ENCODE peak calls at places on chromosomes 1 and 21, in seven cellular contexts. Y, A, E, T, P, W and V are unnamed samples.

GRCh38 chr1:25568834-25569598 is 25.6 kb downstream of the LDLRAP1 start:
- DNase-seq in E (no peak), A (no peak), W (no peak), P (no peak), T (no peak), Y (no peak), V (no peak)

GRCh38 chr1:229022595-229023350 is 248.1 kb upstream of the RAB4A start:
- DNase-seq in A (no peak), P (no peak), Y (no peak), W (no peak), E (no peak), T (no peak), V (no peak)

GRCh38 chr1:16719571-16720402 is 20.5 kb upstream of the RNU1-4 start:
- DNase-seq in P (no peak), A (no peak), W (no peak), E (no peak), Y (peak; percentile 32), T (peak; percentile 12), V (no peak)

GRCh38 chr1:235253219-235253640 is 74.7 kb downstream of the ARID4B start:
- DNase-seq in E (peak; percentile 68), T (peak; percentile 60), A (peak; percentile 37), P (peak; percentile 64), W (no peak), Y (peak; percentile 65), V (peak; percentile 32)

GRCh38 chr1:192937128-192937527 is 122.0 kb downstream of the UCHL5 start:
- DNase-seq in T (no peak), A (no peak), P (no peak), Y (no peak), W (no peak), E (no peak), V (no peak)

GRCh38 chr1:178417858-178418257 is 78.9 kb downstream of the CLEC20A start:
- DNase-seq in P (no peak), T (no peak), E (no peak), W (no peak), Y (no peak), A (no peak), V (no peak)

GRCh38 chr1:98732985-98733781 is 71.7 kb downstream of the SNX7 start:
- DNase-seq in P (no peak), A (no peak), W (no peak), Y (no peak), T (no peak), E (no peak), V (no peak)

GRCh38 chr1:70978623-70979022 is 69.0 kb downstream of the PTGER3 start:
- DNase-seq in E (no peak), T (no peak), P (no peak), Y (no peak), W (no peak), A (no peak), V (no peak)

GRCh38 chr1:174902531-174903099 is 97.1 kb upstream of the CACYBP start:
- DNase-seq in P (no peak), T (no peak), W (no peak), A (no peak), E (peak; percentile 78), Y (no peak), V (no peak)

GRCh38 chr1:55741516-55741915 is 526.4 kb upstream of the USP24 start:
- DNase-seq in P (no peak), W (no peak), A (no peak), E (no peak), Y (no peak), T (no peak), V (no peak)

GRCh38 chr1:225654688-225655508 is 2.0 kb upstream of the ENAH start:
- DNase-seq in Y (no peak), P (no peak), A (no peak), W (no peak), E (no peak), T (no peak), V (no peak)

DNA sequence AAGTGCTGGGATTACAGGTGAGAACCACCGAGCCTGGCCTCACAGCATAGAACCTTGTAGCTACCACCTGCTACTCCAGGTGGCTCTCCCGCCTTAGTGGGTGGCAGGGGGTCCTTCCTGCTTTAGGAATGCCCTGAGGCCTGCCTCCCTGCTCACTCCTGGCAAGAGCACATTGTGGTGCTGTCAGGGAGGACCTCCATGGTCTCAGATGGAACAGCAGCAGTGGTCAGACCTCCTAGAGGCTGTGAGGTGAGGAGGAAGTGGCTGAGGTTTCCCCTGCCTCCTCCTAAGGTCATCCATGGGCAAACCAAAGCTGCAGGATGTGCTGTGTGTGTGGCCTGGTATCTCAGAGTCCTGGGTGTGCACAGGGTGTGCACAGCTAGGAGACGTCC is 6.7 kb downstream of the SOX13 start:
- DNase-seq in Y (no peak), T (no peak), A (no peak), P (no peak), E (no peak), W (no peak), V (no peak)
- H3K4me3 ChIP-seq in Y (no peak overlapping the region), T (no peak overlapping the region), A (no peak overlapping the region), P (no peak overlapping the region), E (no peak overlapping the region), W (no peak overlapping the region), V (no peak overlapping the region)

DNA sequence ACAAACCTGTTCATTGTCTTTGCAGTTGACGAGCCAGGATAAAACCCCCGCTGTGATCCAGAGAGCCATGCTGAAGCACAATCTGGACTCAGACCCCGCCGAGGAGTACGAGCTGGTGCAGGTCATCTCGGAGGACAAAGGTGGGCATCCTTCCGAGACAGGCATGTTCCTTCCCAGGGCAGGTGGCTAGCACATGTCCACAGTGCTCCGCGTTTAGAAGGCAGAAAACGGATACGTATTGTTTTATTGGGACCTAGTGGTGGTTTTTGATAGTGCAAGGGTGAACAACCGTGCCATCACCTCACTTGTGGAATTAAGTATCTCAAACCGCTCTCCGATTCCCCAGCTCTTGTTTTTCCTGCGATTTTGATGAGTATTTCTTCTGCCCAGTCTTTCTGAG is 115.3 kb downstream of the COLGALT2 start:
- DNase-seq in W (no peak), T (no peak), Y (no peak), P (no peak), E (no peak), A (no peak), V (no peak)
- TF ChIP-seq CTCF in W (no peak), T (no peak), Y (no peak), P (no peak), E (no peak), A (no peak), V (no peak)

GRCh38 chr21:41863439-41863740 is 15.8 kb downstream of the PRDM15 start:
- DNase-seq in W (no peak), T (no peak), E (no peak), P (no peak), Y (no peak), A (no peak), V (no peak)
- H3K4me3 ChIP-seq in W (no peak overlapping the region), T (no peak overlapping the region), E (no peak overlapping the region), P (no peak overlapping the region), Y (no peak overlapping the region), A (no peak overlapping the region), V (no peak overlapping the region)

GRCh38 chr1:200556005-200556404 is 64.5 kb downstream of the KIF14 start:
- DNase-seq in E (no peak), A (no peak), T (no peak), P (no peak), W (no peak), Y (no peak), V (no peak)
- TF ChIP-seq CTCF in E (no peak), A (no peak), T (no peak), P (no peak), W (no peak), Y (no peak), V (no peak)

GRCh38 chr21:42781150-42781980 is 98.0 kb downstream of the WDR4 start:
- DNase-seq in A (no peak), P (peak; percentile 37), T (peak; percentile 36), W (no peak), Y (no peak), E (peak; percentile 27), V (no peak)
- H3K4me3 ChIP-seq in A (peak overlapping the region; percentile 5), P (no peak overlapping the region), T (no peak overlapping the region), W (peak overlapping the region; percentile 21), Y (no peak overlapping the region), E (no peak overlapping the region), V (no peak overlapping the region)

GRCh38 chr21:31918250-31918775 is 45.5 kb downstream of the HUNK start:
- DNase-seq in W (no peak), P (no peak), A (no peak), T (no peak), Y (no peak), E (no peak), V (no peak)
- TF ChIP-seq CTCF in W (no peak), P (no peak), A (no peak), T (no peak), Y (no peak), E (peak; percentile 16), V (no peak)